ENCODE peak calls at places on chromosomes 6 and 20, in six cellular contexts. One of them, this sample, is unnamed.

GRCh38 chr20:61850457-61850856 is 215.2 kb downstream of the TAF4 start:
- DNase-seq in hepatocyte: no peak
- DNase-seq in A673: no peak
- DNase-seq in GM23338: no peak
- DNase-seq in HCT116: no peak
- DNase-seq in fibroblast of lung: peak
- DNase-seq in this sample: no peak

GRCh38 chr20:63898882-63899558 is 4.1 kb downstream of the DNAJC5 start:
- DNase-seq in hepatocyte: no peak
- DNase-seq in A673: no peak
- DNase-seq in GM23338: no peak
- DNase-seq in HCT116: no peak
- DNase-seq in fibroblast of lung: no peak
- DNase-seq in this sample: no peak

GRCh38 chr6:90369024-90369519 is 72.4 kb upstream of the BACH2 start:
- DNase-seq in hepatocyte: peak
- DNase-seq in A673: peak
- DNase-seq in GM23338: peak
- DNase-seq in HCT116: peak
- DNase-seq in fibroblast of lung: peak
- DNase-seq in this sample: peak

GRCh38 chr20:37992802-37993538 is 40.3 kb downstream of the TTI1 start:
- DNase-seq in hepatocyte: peak
- DNase-seq in A673: peak
- DNase-seq in GM23338: peak
- DNase-seq in HCT116: no peak
- DNase-seq in fibroblast of lung: peak
- DNase-seq in this sample: peak

GRCh38 chr6:151276112-151276745 is 36.5 kb downstream of the AKAP12 start:
- DNase-seq in hepatocyte: peak
- DNase-seq in A673: no peak
- DNase-seq in GM23338: no peak
- DNase-seq in HCT116: no peak
- DNase-seq in fibroblast of lung: peak
- DNase-seq in this sample: peak

GRCh38 chr6:97068211-97068610 is 143.7 kb downstream of the KLHL32 start:
- DNase-seq in hepatocyte: peak
- DNase-seq in A673: peak
- DNase-seq in GM23338: peak
- DNase-seq in HCT116: peak
- DNase-seq in fibroblast of lung: peak
- DNase-seq in this sample: peak

GRCh38 chr6:16602035-16602434 is 159.2 kb downstream of the ATXN1 start:
- DNase-seq in hepatocyte: no peak
- DNase-seq in A673: no peak
- DNase-seq in GM23338: no peak
- DNase-seq in HCT116: no peak
- DNase-seq in fibroblast of lung: no peak
- DNase-seq in this sample: no peak

GRCh38 chr6:134787261-134787871 is 162.5 kb downstream of the ALDH8A1 start:
- DNase-seq in hepatocyte: no peak
- DNase-seq in A673: peak
- DNase-seq in GM23338: no peak
- DNase-seq in HCT116: peak
- DNase-seq in fibroblast of lung: peak
- DNase-seq in this sample: no peak

GRCh38 chr6:149368065-149368464 is 32.0 kb upstream of the SUMO4 start:
- DNase-seq in hepatocyte: no peak
- DNase-seq in A673: no peak
- DNase-seq in GM23338: no peak
- DNase-seq in HCT116: no peak
- DNase-seq in fibroblast of lung: no peak
- DNase-seq in this sample: no peak

GRCh38 chr20:19256085-19256484 is 43.6 kb downstream of the SLC24A3 start:
- DNase-seq in hepatocyte: no peak
- DNase-seq in A673: no peak
- DNase-seq in GM23338: no peak
- DNase-seq in HCT116: no peak
- DNase-seq in fibroblast of lung: no peak
- DNase-seq in this sample: no peak

GRCh38 chr6:4965506-4966389 is 38.1 kb downstream of the RPP40 start:
- DNase-seq in hepatocyte: no peak
- DNase-seq in A673: no peak
- DNase-seq in GM23338: no peak
- DNase-seq in HCT116: no peak
- DNase-seq in fibroblast of lung: no peak
- DNase-seq in this sample: no peak

GRCh38 chr6:166946125-166946524 is 10.2 kb downstream of the RNASET2 start:
- DNase-seq in hepatocyte: no peak
- DNase-seq in A673: no peak
- DNase-seq in GM23338: no peak
- DNase-seq in HCT116: no peak
- DNase-seq in fibroblast of lung: no peak
- DNase-seq in this sample: no peak

GRCh38 chr20:64247312-64247627 is 8.3 kb upstream of the PCMTD2 start:
- DNase-seq in hepatocyte: no peak
- DNase-seq in A673: no peak
- DNase-seq in GM23338: no peak
- DNase-seq in HCT116: no peak
- DNase-seq in fibroblast of lung: no peak
- DNase-seq in this sample: no peak

GRCh38 chr6:127793396-127793795 is 107.5 kb downstream of the THEMIS start:
- DNase-seq in hepatocyte: no peak
- DNase-seq in A673: peak
- DNase-seq in GM23338: no peak
- DNase-seq in HCT116: no peak
- DNase-seq in fibroblast of lung: no peak
- DNase-seq in this sample: no peak

GRCh38 chr6:157613011-157613522 is 210.0 kb upstream of the SNX9 start:
- DNase-seq in hepatocyte: peak
- DNase-seq in A673: no peak
- DNase-seq in GM23338: no peak
- DNase-seq in HCT116: peak
- DNase-seq in fibroblast of lung: peak
- DNase-seq in this sample: no peak

GRCh38 chr6:10429638-10430427 is 15.0 kb upstream of the TFAP2A start:
- DNase-seq in hepatocyte: peak
- DNase-seq in A673: peak
- DNase-seq in GM23338: peak
- DNase-seq in HCT116: no peak
- DNase-seq in fibroblast of lung: peak
- DNase-seq in this sample: peak

GRCh38 chr6:158894192-158894591 is 75.0 kb upstream of the EZR start:
- DNase-seq in hepatocyte: peak
- DNase-seq in A673: peak
- DNase-seq in GM23338: peak
- DNase-seq in HCT116: peak
- DNase-seq in fibroblast of lung: peak
- DNase-seq in this sample: peak

GRCh38 chr6:119541132-119541905 is 191.8 kb upstream of the MAN1A1 start:
- DNase-seq in hepatocyte: peak
- DNase-seq in A673: peak
- DNase-seq in GM23338: no peak
- DNase-seq in HCT116: peak
- DNase-seq in fibroblast of lung: peak
- DNase-seq in this sample: no peak

GRCh38 chr6:139133733-139134360 is 1.0 kb upstream of the HECA start:
- DNase-seq in hepatocyte: no peak
- DNase-seq in A673: no peak
- DNase-seq in GM23338: no peak
- DNase-seq in HCT116: no peak
- DNase-seq in fibroblast of lung: no peak
- DNase-seq in this sample: no peak

GRCh38 chr6:87731080-87731479 is 29.0 kb upstream of the AKIRIN2 start:
- DNase-seq in hepatocyte: no peak
- DNase-seq in A673: no peak
- DNase-seq in GM23338: no peak
- DNase-seq in HCT116: no peak
- DNase-seq in fibroblast of lung: no peak
- DNase-seq in this sample: no peak

GRCh38 chr6:135358251-135358821 is 139.2 kb downstream of the AHI1 start:
- DNase-seq in hepatocyte: no peak
- DNase-seq in A673: no peak
- DNase-seq in GM23338: no peak
- DNase-seq in HCT116: no peak
- DNase-seq in fibroblast of lung: peak
- DNase-seq in this sample: no peak

GRCh38 chr6:132401120-132401940 is at the start of gene MOXD1:
- DNase-seq in hepatocyte: peak
- DNase-seq in A673: no peak
- DNase-seq in GM23338: peak
- DNase-seq in HCT116: no peak
- DNase-seq in fibroblast of lung: peak
- DNase-seq in this sample: peak

GRCh38 chr20:24991897-24992419 is 593 bp downstream of the APMAP start:
- DNase-seq in hepatocyte: peak
- DNase-seq in A673: peak
- DNase-seq in GM23338: peak
- DNase-seq in HCT116: no peak
- DNase-seq in fibroblast of lung: no peak
- DNase-seq in this sample: peak

GRCh38 chr6:82331031-82331773 is 32.4 kb upstream of the TPBG start:
- DNase-seq in hepatocyte: peak
- DNase-seq in A673: peak
- DNase-seq in GM23338: peak
- DNase-seq in HCT116: no peak
- DNase-seq in fibroblast of lung: peak
- DNase-seq in this sample: peak

GRCh38 chr20:34874094-34874654 is 1.5 kb upstream of the GGT7 start:
- DNase-seq in hepatocyte: peak
- DNase-seq in A673: peak
- DNase-seq in GM23338: peak
- DNase-seq in HCT116: peak
- DNase-seq in fibroblast of lung: peak
- DNase-seq in this sample: peak

DNA sequence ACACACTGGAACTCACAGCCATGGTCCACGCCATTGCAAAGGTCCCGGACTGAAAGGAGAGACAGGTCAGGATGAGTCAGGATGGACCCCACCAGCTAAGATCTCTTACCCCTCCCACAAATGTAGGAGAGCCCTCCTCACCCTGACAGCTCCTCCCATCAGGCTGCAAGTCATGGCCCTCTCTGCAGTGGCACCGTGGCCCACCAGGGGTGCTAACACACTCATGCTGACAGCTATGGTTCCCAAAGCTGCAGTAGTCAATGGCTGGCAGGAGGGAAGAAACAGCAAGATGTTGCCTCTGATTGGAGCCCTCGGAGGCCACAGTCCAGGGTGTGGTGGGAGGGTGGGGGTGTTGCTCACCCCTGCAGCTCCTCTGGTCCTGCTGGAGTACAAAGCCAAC is 5.7 kb upstream of the RBPJL start:
- DNase-seq in hepatocyte: no peak
- DNase-seq in A673: peak
- DNase-seq in GM23338: peak
- DNase-seq in HCT116: peak
- DNase-seq in fibroblast of lung: no peak
- DNase-seq in this sample: peak
- TF ChIP-seq EZH2 in hepatocyte: no peak
- TF ChIP-seq EZH2 in A673: no peak
- TF ChIP-seq EZH2 in GM23338: no peak
- TF ChIP-seq EZH2 in HCT116: no peak
- TF ChIP-seq EZH2 in fibroblast of lung: no peak
- TF ChIP-seq EZH2 in this sample: no peak

GRCh38 chr20:33862709-33863403 is 51.7 kb downstream of the CHMP4B start:
- DNase-seq in hepatocyte: peak
- DNase-seq in A673: peak
- DNase-seq in GM23338: peak
- DNase-seq in HCT116: no peak
- DNase-seq in fibroblast of lung: peak
- DNase-seq in this sample: peak
- H3K4me3 ChIP-seq in hepatocyte: no peak
- H3K4me3 ChIP-seq in A673: peak
- H3K4me3 ChIP-seq in GM23338: peak
- H3K4me3 ChIP-seq in HCT116: no peak
- H3K4me3 ChIP-seq in fibroblast of lung: no peak
- H3K4me3 ChIP-seq in this sample: peak

DNA sequence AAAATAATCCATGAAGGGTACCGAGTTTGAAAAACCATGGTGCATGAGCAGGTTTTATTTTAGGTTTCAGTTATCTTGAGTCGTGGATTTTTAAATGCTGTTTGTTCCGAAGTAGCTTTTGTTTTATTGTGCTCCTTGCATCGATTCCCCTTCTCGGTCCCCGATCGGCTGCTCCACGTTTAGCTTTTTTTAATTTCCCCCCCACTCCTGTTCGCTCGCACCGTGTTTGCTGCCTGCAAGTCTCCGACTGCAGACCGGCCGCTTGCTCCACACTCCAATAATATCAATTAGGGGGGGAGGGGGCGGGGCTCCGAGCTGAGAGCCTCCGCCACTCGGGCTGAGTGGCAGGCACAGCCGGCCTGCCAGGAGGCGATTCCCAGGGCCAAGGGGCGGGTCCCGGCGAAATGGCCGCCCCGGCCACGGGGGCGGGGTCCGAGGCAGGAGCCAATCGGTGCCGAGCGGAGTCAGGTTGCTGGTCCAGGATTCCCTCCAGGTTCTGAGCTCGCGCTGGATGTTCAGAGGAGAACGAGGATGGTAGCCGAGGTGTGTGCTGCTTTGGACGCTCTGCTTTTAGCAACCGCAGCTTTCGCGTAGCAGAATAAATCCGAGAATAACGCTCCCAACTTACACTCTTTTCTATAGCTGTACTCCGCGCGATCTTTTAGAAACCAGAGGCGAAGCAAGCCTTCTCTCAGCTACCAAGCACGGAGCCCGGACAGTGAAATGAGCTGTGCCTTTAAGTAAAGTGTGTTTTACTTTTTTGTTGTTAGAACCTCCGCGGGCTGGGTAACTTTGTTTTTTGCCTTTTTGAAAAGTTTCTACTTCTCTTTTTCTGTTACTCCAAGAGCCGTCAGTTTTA is at the start of gene EPHA7:
- DNase-seq in hepatocyte: peak
- DNase-seq in A673: peak
- DNase-seq in GM23338: peak
- DNase-seq in HCT116: no peak
- DNase-seq in fibroblast of lung: peak
- DNase-seq in this sample: peak
- TF ChIP-seq EZH2 in hepatocyte: no peak
- TF ChIP-seq EZH2 in A673: no peak
- TF ChIP-seq EZH2 in GM23338: no peak
- TF ChIP-seq EZH2 in HCT116: no peak
- TF ChIP-seq EZH2 in fibroblast of lung: no peak
- TF ChIP-seq EZH2 in this sample: no peak

DNA sequence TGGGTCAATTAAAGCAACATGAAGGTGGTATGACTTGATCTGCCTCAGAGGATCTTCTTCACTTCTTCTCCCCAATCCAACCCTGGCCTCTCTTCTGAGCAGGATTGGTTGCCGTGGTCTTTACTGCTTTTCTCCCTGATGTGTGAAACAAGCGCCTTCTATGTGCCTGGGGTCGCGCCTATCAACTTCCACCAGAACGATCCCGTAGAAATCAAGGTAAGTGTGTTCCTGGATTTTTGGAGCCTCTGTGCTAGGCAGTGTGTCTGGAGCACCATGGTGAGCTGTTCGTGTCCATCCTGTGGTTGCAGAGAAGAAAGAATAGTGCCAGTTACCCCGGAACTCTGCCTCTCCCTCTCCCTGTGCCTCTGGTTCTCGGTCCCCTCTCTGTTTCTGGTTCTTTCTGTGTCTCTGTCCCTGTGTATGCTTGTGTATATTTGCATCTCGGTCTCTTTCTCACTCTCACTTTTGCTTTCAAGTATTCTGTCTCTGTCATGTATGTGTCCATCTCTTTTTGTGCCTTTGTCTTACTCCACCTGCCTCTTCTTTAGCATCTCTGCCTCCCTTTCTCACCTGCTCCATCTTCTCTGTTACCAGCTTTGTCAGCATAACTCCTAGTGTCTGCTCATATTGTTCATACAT is 23.5 kb downstream of the TM9SF4 start:
- DNase-seq in hepatocyte: no peak
- DNase-seq in A673: no peak
- DNase-seq in GM23338: no peak
- DNase-seq in HCT116: no peak
- DNase-seq in fibroblast of lung: no peak
- DNase-seq in this sample: no peak
- H3K4me3 ChIP-seq in hepatocyte: no peak
- H3K4me3 ChIP-seq in A673: no peak
- H3K4me3 ChIP-seq in GM23338: no peak
- H3K4me3 ChIP-seq in HCT116: no peak
- H3K4me3 ChIP-seq in fibroblast of lung: no peak
- H3K4me3 ChIP-seq in this sample: no peak